ENCODE peak calls at places on chromosomes 2 and 18, in nine cellular contexts. M is SW 1271; I is AML-193; Q is activated CD8-positive, alpha-beta T cell treated with anti-CD3 and anti-CD28 coated beads for 36 hours; E is astrocyte of the spinal cord; H is ovary; N is COR-L47; Y is T-helper 1 cell; O is cerebellar cortex. C is an unnamed sample.

GRCh38 chr18:35076556-35076955 is 35.3 kb downstream of the MAPRE2 start:
- DNase-seq in M (peak), I (no peak), Q (no peak), E (peak), H (no peak), N (no peak), Y (no peak), O (no peak), C (no peak)

GRCh38 chr2:226086190-226086589 is 686.7 kb downstream of the NYAP2 start:
- DNase-seq in M (no peak), I (no peak), Q (no peak), E (no peak), H (no peak), N (no peak), Y (no peak), O (no peak), C (no peak)

GRCh38 chr2:207223051-207223450 is 57.3 kb upstream of the KLF7 start:
- DNase-seq in M (no peak), I (no peak), Q (peak), E (peak), H (no peak), N (no peak), Y (no peak), O (peak), C (no peak)

GRCh38 chr2:170974304-170974993 is 45.4 kb downstream of the GORASP2 start:
- DNase-seq in M (no peak), I (no peak), Q (no peak), E (no peak), H (no peak), N (no peak), Y (no peak), O (no peak), C (no peak)

GRCh38 chr2:1868683-1869141 is 124.4 kb upstream of the PXDN start:
- DNase-seq in M (no peak), I (no peak), Q (no peak), E (no peak), H (no peak), N (no peak), Y (no peak), O (peak), C (peak)

GRCh38 chr2:64277101-64277849 is 133.1 kb upstream of the PELI1 start:
- DNase-seq in M (peak), I (no peak), Q (no peak), E (peak), H (no peak), N (no peak), Y (no peak), O (no peak), C (no peak)

GRCh38 chr18:68841301-68841700 is 43.4 kb downstream of the CCDC102B start:
- DNase-seq in M (peak), I (no peak), Q (no peak), E (no peak), H (no peak), N (no peak), Y (no peak), O (no peak), C (no peak)

GRCh38 chr2:236501531-236501930 is 68.1 kb upstream of the ACKR3 start:
- DNase-seq in M (no peak), I (no peak), Q (no peak), E (no peak), H (no peak), N (no peak), Y (no peak), O (no peak), C (no peak)

GRCh38 chr2:119253760-119254600 is 30.3 kb downstream of the STEAP3 start:
- DNase-seq in M (no peak), I (no peak), Q (no peak), E (no peak), H (no peak), N (no peak), Y (no peak), O (no peak), C (no peak)

GRCh38 chr2:142603761-142604160 is 273.7 kb upstream of the KYNU start:
- DNase-seq in M (peak), I (no peak), Q (no peak), E (peak), H (no peak), N (no peak), Y (no peak), O (peak), C (no peak)

GRCh38 chr18:2917255-2918047 is 70.6 kb downstream of the EMILIN2 start:
- DNase-seq in M (no peak), I (no peak), Q (no peak), E (no peak), H (no peak), N (no peak), Y (no peak), O (no peak), C (peak)

GRCh38 chr2:17430326-17430725 is 87.9 kb downstream of the RAD51AP2 start:
- DNase-seq in M (no peak), I (no peak), Q (no peak), E (no peak), H (no peak), N (no peak), Y (no peak), O (no peak), C (no peak)

GRCh38 chr2:201966691-201967388 is 66.8 kb upstream of the FZD7 start:
- DNase-seq in M (no peak), I (no peak), Q (no peak), E (no peak), H (no peak), N (no peak), Y (no peak), O (peak), C (no peak)

GRCh38 chr18:6785001-6785400 is 55.5 kb downstream of the ARHGAP28 start:
- DNase-seq in M (no peak), I (no peak), Q (no peak), E (peak), H (no peak), N (no peak), Y (no peak), O (no peak), C (no peak)

GRCh38 chr2:209517436-209517835 is 93.6 kb downstream of the MAP2 start:
- DNase-seq in M (no peak), I (no peak), Q (no peak), E (no peak), H (no peak), N (no peak), Y (no peak), O (no peak), C (no peak)

GRCh38 chr18:3585656-3586509 is 135.9 kb downstream of the TGIF1 start:
- DNase-seq in M (peak), I (peak), Q (peak), E (peak), H (peak), N (peak), Y (peak), O (peak), C (no peak)

GRCh38 chr2:59307196-59307595 is 1066.1 kb upstream of the FANCL start:
- DNase-seq in M (no peak), I (no peak), Q (no peak), E (no peak), H (no peak), N (no peak), Y (no peak), O (no peak), C (no peak)

GRCh38 chr18:78779996-78780718 is 199.5 kb upstream of the SALL3 start:
- DNase-seq in M (no peak), I (no peak), Q (no peak), E (no peak), H (no peak), N (no peak), Y (no peak), O (no peak), C (no peak)

C was measured in coronary artery.